ENCODE peak calls at places on chromosomes 16 and 17, in nine cellular contexts. W is iPS DF 6.9, E is breast epithelium, L is psoas muscle, N is HL-60, X is OCI-LY7, M is HCT116, J is heart left ventricle, P is H1. K is an unnamed sample.

GRCh38 chr16:70711211-70711978 is 25.5 kb upstream of the MTSS2 start:
- DNase-seq in J (no peak), X (no peak), P (no peak), L (no peak), W (no peak), N (no peak), E (no peak), M (no peak), K (no peak)

GRCh38 chr16:11768850-11769249 is 26.2 kb upstream of the TXNDC11 start:
- DNase-seq in W (no peak), E (no peak), N (peak), J (no peak), P (no peak), M (no peak), L (no peak), X (peak), K (no peak)

GRCh38 chr16:82924075-82924854 is 297.5 kb downstream of the CDH13 start:
- DNase-seq in W (no peak), P (no peak), J (no peak), X (no peak), M (no peak), E (no peak), L (no peak), N (no peak), K (no peak)

GRCh38 chr16:65049679-65050078 is 72.2 kb downstream of the CDH11 start:
- DNase-seq in P (no peak), J (no peak), N (no peak), E (no peak), X (no peak), M (no peak), L (no peak), W (no peak), K (no peak)

GRCh38 chr17:7606280-7606679 is 8.4 kb downstream of the FXR2 start:
- DNase-seq in J (no peak), N (no peak), E (no peak), L (no peak), M (no peak), W (no peak), X (no peak), P (no peak), K (no peak)

GRCh38 chr17:48077555-48077954 is 23.7 kb downstream of the CBX1 start:
- DNase-seq in L (no peak), M (no peak), E (no peak), W (no peak), J (no peak), N (no peak), X (no peak), P (no peak), K (no peak)

GRCh38 chr17:42230225-42230624 is 35.9 kb upstream of the GHDC start:
- DNase-seq in E (no peak), J (no peak), N (no peak), P (no peak), M (no peak), X (no peak), L (no peak), W (no peak), K (no peak)

GRCh38 chr16:19307587-19308241 is 22.2 kb downstream of the CLEC19A start:
- DNase-seq in L (no peak), X (peak), N (no peak), M (no peak), J (no peak), P (no peak), E (no peak), W (peak), K (no peak)

DNA sequence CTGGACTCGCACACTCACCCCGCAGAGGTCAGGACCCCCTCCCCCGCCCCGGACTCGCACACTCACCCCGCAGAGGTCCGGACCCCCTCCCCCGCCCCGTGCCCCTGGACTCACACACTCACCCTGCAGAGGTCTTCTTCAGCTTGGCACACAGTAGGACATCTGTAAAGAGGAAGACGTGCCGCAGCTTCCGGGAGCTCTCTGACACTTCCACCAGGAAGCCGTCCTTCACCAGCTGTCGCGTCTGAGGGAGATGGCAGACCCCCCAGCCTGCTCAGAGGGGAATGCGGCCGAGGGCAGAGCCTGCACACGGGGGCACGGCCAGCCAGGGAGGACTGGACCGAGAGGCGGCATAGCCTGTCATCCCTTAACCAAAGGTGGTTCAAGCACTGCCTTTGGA is 72.9 kb downstream of the TIMM22 start:
- DNase-seq in J (no peak), N (no peak), L (peak), W (no peak), E (no peak), M (no peak), X (no peak), P (no peak), K (no peak)
- H3K27ac ChIP-seq in J (no peak), N (no peak), L (no peak), W (no peak), E (no peak), M (no peak), X (no peak), P (no peak), K (no peak)

GRCh38 chr17:17150450-17150804 is 55.7 kb downstream of the PLD6 start:
- DNase-seq in W (no peak), P (no peak), J (no peak), L (no peak), E (no peak), N (no peak), X (no peak), M (no peak), K (no peak)

GRCh38 chr17:17146791-17147406 is 59.2 kb downstream of the PLD6 start:
- DNase-seq in X (peak), E (no peak), L (peak), W (peak), N (peak), P (no peak), J (no peak), M (peak), K (no peak)

GRCh38 chr17:17144916-17145665 is 61.0 kb downstream of the PLD6 start:
- DNase-seq in N (no peak), L (peak), J (no peak), M (no peak), P (no peak), X (no peak), E (no peak), W (no peak), K (no peak)

GRCh38 chr17:17149520-17150449 is 56.3 kb downstream of the PLD6 start:
- DNase-seq in W (no peak), P (no peak), N (no peak), E (no peak), J (no peak), L (no peak), X (no peak), M (no peak), K (no peak)

DNA sequence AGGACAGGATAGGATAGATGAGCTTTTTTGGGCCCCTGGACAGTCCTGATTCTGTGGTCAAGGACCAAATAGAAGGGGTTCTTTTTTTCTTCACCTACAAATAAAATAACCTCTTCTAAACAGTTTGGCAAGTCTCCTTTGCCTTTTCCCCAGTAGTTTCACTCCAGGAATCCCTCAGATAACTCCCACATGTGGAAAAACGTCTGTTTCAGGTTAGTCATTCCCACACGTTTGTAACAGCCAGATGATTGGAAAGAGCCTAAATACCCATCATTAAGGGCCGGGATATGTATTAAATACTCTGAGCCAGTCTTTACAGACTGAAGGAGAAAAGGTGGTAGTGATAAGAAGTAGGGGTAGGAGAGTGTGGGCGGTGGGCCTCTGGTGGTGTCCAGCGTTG is 58.3 kb downstream of the PLD6 start:
- DNase-seq in X (no peak), W (no peak), P (no peak), E (no peak), N (no peak), J (no peak), L (no peak), M (no peak), K (no peak)
- H3K27ac ChIP-seq in X (no peak), W (no peak), P (no peak), E (no peak), N (no peak), J (no peak), L (no peak), M (no peak), K (no peak)

GRCh38 chr17:50621562-50621961 is 13.1 kb upstream of the ABCC3 start:
- DNase-seq in J (no peak), P (no peak), E (no peak), X (no peak), W (no peak), L (no peak), N (no peak), M (no peak), K (no peak)
- H3K27ac ChIP-seq in J (no peak), P (no peak), E (no peak), X (no peak), W (no peak), L (no peak), N (no peak), M (no peak), K (no peak)

DNA sequence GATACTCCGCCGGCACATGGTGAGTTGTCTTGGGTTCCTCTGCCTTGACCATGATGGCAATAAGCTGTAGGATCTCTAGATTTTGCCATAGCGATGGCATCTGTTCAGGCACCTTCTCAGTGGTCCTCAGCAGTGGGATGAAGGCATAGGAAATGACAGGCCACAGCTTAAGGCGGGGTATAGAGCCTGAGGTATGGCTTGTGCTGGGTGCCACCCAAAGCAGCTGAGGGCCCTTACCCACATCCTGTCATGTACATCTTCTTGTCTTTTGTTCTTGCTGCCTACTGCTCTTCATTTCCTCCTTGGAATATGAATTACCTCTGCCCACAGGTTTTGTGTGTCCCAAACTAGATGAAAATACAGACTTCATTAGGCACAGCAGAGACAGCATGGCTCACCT is 29.5 kb downstream of the KAT7 start:
- DNase-seq in N (no peak), M (no peak), J (no peak), X (no peak), P (no peak), L (no peak), W (no peak), E (no peak), K (no peak)
- H3K27ac ChIP-seq in N (no peak), M (no peak), J (no peak), X (no peak), P (peak), L (no peak), W (no peak), E (peak), K (no peak)

GRCh38 chr17:59368218-59368857 is 36.9 kb downstream of the YPEL2 start:
- DNase-seq in J (no peak), W (no peak), L (no peak), P (no peak), N (no peak), X (no peak), E (no peak), M (no peak), K (no peak)
- H3K27ac ChIP-seq in J (peak), W (no peak), L (peak), P (no peak), N (no peak), X (no peak), E (peak), M (no peak), K (peak)

DNA sequence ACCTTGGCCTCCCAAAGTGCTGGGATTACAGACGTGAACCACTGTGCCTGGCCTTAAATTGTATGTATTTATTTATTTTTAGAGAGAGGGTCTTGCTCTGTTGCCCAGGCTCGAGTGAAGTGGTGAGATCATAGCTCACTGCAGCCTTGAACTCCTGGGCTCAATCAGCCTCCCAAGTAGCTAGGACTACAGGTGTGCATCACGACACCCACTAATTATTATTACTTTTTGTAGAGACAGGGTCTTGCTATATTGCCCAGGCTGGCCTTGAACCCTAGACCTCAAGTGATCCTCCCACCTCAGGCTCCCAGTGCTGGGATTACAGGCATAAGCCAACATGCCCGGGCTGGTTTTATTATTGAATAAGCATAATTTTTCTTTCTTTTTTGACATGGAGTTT is 4.1 kb upstream of the NFATC2IP start:
- DNase-seq in M (no peak), P (no peak), E (no peak), N (no peak), W (no peak), J (no peak), L (no peak), X (no peak), K (no peak)
- H3K27ac ChIP-seq in M (no peak), P (no peak), E (no peak), N (no peak), W (no peak), J (no peak), L (no peak), X (no peak), K (no peak)

DNA sequence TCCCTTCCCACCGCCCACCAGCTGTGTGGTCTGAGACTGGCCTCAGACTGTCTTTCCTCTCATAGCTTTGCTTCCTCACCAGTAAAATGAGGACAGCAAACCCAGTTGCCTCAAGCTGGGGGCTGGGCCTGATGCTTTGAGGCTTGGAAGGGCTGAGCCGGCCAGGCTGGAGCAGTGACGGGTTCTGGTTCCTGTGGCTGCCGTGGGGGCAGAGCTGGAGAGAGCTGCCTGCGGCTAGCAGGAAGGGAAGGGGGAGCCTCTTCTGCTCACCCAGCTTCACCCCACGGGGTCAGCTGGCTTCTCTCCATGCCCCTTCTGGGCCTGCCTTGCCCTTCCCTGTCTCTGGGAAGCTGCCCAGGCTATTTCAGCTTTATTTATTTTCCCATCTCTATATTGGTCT is 23.8 kb downstream of the LASP1 start:
- DNase-seq in W (no peak), E (no peak), L (peak), J (peak), M (no peak), N (peak), X (no peak), P (no peak), K (no peak)
- H3K27ac ChIP-seq in W (no peak), E (peak), L (peak), J (peak), M (no peak), N (peak), X (peak), P (no peak), K (peak)

GRCh38 chr16:24998201-24998600 is 17.0 kb downstream of the ARHGAP17 start:
- DNase-seq in P (no peak), E (no peak), N (no peak), X (no peak), L (no peak), W (no peak), J (no peak), M (no peak), K (no peak)

GRCh38 chr16:24996731-24997130 is 18.4 kb downstream of the ARHGAP17 start:
- DNase-seq in E (no peak), X (no peak), M (no peak), N (no peak), L (no peak), J (no peak), P (no peak), W (no peak), K (no peak)

GRCh38 chr16:24999856-25000447 is 15.2 kb downstream of the ARHGAP17 start:
- DNase-seq in X (no peak), P (no peak), E (no peak), J (no peak), N (no peak), M (no peak), W (no peak), L (no peak), K (no peak)

GRCh38 chr16:24997665-24998064 is 17.5 kb downstream of the ARHGAP17 start:
- DNase-seq in N (no peak), E (no peak), M (no peak), W (no peak), X (no peak), P (no peak), L (no peak), J (no peak), K (no peak)

GRCh38 chr16:24999088-24999670 is 16.0 kb downstream of the ARHGAP17 start:
- DNase-seq in P (no peak), M (no peak), W (no peak), N (no peak), J (no peak), X (no peak), E (no peak), L (no peak), K (no peak)
- H3K27ac ChIP-seq in P (no peak), M (no peak), W (no peak), N (no peak), J (peak), X (no peak), E (no peak), L (peak), K (no peak)